ENCODE peak calls at places on chromosome 4, in nine cellular contexts. M is breast epithelium, H is IMR-90, E is Peyer's patch, P is HepG2, W is right lobe of liver, U is thyroid gland, B is testis, O is endothelial cell of umbilical vein. A is an unnamed sample.

GRCh38 chr4:23747131-23747752 is 142.6 kb downstream of the PPARGC1A start:
- DNase-seq in E (peak; percentile 90), H (no peak), O (no peak), B (no peak), W (no peak), M (no peak), U (no peak), P (no peak), A (no peak)

GRCh38 chr4:13541176-13541604 is 3.1 kb downstream of the NKX3-2 start:
- DNase-seq in B (no peak), O (no peak), P (no peak), U (no peak), H (no peak), M (no peak), W (no peak), E (no peak), A (no peak)

GRCh38 chr4:151690164-151690856 is 70.5 kb downstream of the GATB start:
- DNase-seq in W (no peak), B (no peak), P (no peak), H (peak; percentile 74), M (no peak), E (no peak), O (peak; percentile 75), U (peak; percentile 27), A (no peak)

GRCh38 chr4:38782452-38783108 is at the start of gene TLR10:
- DNase-seq in E (peak; percentile 83), W (peak; percentile 63), B (peak; percentile 37), U (peak; percentile 33), P (peak; percentile 20), H (peak; percentile 52), O (peak; percentile 56), M (no peak), A (peak; percentile 46)

GRCh38 chr4:112060212-112060611 is 85.0 kb upstream of the FAM241A start:
- DNase-seq in M (no peak), W (no peak), O (peak; percentile 59), H (peak; percentile 17), P (peak; percentile 7), E (no peak), B (no peak), U (no peak), A (no peak)

GRCh38 chr4:139641218-139641617 is 24.4 kb upstream of the MGST2 start:
- DNase-seq in M (no peak), U (no peak), P (peak; percentile 69), H (peak; percentile 71), W (no peak), O (no peak), B (no peak), E (no peak), A (no peak)

GRCh38 chr4:48275247-48275646 is 5.6 kb upstream of the TEC start:
- DNase-seq in U (no peak), O (no peak), B (no peak), E (no peak), W (no peak), P (peak; percentile 15), M (no peak), H (peak; percentile 35), A (no peak)

GRCh38 chr4:74418063-74418670 is 26.8 kb upstream of the AREG start:
- DNase-seq in U (no peak), H (peak; percentile 87), E (no peak), B (no peak), P (no peak), W (no peak), O (peak; percentile 95), M (no peak), A (no peak)

GRCh38 chr4:2906218-2906617 is 57.0 kb downstream of the NOP14 start:
- DNase-seq in P (no peak), H (no peak), O (no peak), M (no peak), B (no peak), W (no peak), E (no peak), U (no peak), A (no peak)

GRCh38 chr4:2907706-2908293 is 55.4 kb downstream of the NOP14 start:
- DNase-seq in O (no peak), B (no peak), H (no peak), U (no peak), P (peak; percentile 14), M (no peak), W (no peak), E (no peak), A (no peak)

GRCh38 chr4:2907226-2907625 is 56.0 kb downstream of the NOP14 start:
- DNase-seq in H (no peak), E (no peak), W (no peak), M (no peak), U (no peak), B (no peak), O (no peak), P (no peak), A (no peak)

GRCh38 chr4:2908686-2909085 is 54.5 kb downstream of the NOP14 start:
- DNase-seq in P (no peak), E (no peak), B (no peak), M (no peak), W (no peak), U (no peak), H (no peak), O (no peak), A (no peak)

GRCh38 chr4:2905544-2905943 is 57.7 kb downstream of the NOP14 start:
- DNase-seq in U (no peak), B (no peak), M (no peak), E (no peak), P (no peak), W (no peak), O (no peak), H (no peak), A (no peak)
- H3K36me3 ChIP-seq in U (peaks cover 48% of the 10 kb centered on the region), B (no peaks in the 10 kb centered on the region), M (peaks cover 5% of the 10 kb centered on the region), E (peaks cover 95% of the 10 kb centered on the region), P (peaks cover 33% of the 10 kb centered on the region), W (peaks cover 17% of the 10 kb centered on the region), O (peaks cover 52% of the 10 kb centered on the region), H (peaks cover 67% of the 10 kb centered on the region), A (peaks cover 92% of the 10 kb centered on the region)

GRCh38 chr4:3485011-3485881 is 22.1 kb downstream of the DOK7 start:
- DNase-seq in P (no peak), O (no peak), W (no peak), M (no peak), E (peak; percentile 87), H (no peak), B (no peak), U (no peak), A (no peak)

GRCh38 chr4:3482707-3483106 is 19.6 kb downstream of the DOK7 start:
- DNase-seq in B (no peak), E (no peak), H (no peak), W (no peak), M (no peak), P (no peak), O (no peak), U (no peak), A (no peak)

GRCh38 chr4:3485882-3486555 is 22.9 kb downstream of the DOK7 start:
- DNase-seq in O (no peak), H (no peak), W (no peak), B (no peak), P (no peak), U (no peak), M (no peak), E (no peak), A (peak; percentile 81)

GRCh38 chr4:3483471-3483921 is 20.4 kb downstream of the DOK7 start:
- DNase-seq in M (no peak), B (no peak), P (no peak), U (peak; percentile 16), H (no peak), E (no peak), O (no peak), W (no peak), A (no peak)

GRCh38 chr4:3484057-3484973 is 21.2 kb downstream of the DOK7 start:
- DNase-seq in U (peak; percentile 46), E (peak; percentile 77), P (peak; percentile 12), H (no peak), O (no peak), M (peak; percentile 67), W (no peak), B (no peak), A (peak; percentile 88)
- H3K27ac ChIP-seq in U (no peak overlapping the region), E (no peak overlapping the region), P (no peak overlapping the region), H (no peak overlapping the region), O (no peak overlapping the region), M (peak overlapping the region; percentile 62), W (no peak overlapping the region), B (no peak overlapping the region), A (no peak overlapping the region)

GRCh38 chr4:335515-335914 is 2.1 kb upstream of the ZNF141 start:
- DNase-seq in P (no peak), W (no peak), H (no peak), M (no peak), E (no peak), U (peak; percentile 20), B (peak; percentile 16), O (no peak), A (no peak)

GRCh38 chr4:336893-337142 is 796 bp upstream of the ZNF141 start:
- DNase-seq in H (no peak), P (no peak), W (peak; percentile 61), E (no peak), M (no peak), B (peak; percentile 59), U (peak; percentile 59), O (no peak), A (no peak)

GRCh38 chr4:337932-338758 is 531 bp downstream of the ZNF141 start:
- DNase-seq in B (peak; percentile 62), E (peak; percentile 59), W (no peak), M (no peak), P (no peak), O (no peak), U (peak; percentile 43), H (peak; percentile 36), A (peak; percentile 93)

GRCh38 chr4:337143-337931 is at the start of gene ZNF141:
- DNase-seq in U (peak; percentile 98), B (peak; percentile 99), H (peak; percentile 96), E (peak; percentile 98), O (peak; percentile 95), M (peak; percentile 97), P (no peak), W (peak; percentile 97), A (peak; percentile 97)

DNA sequence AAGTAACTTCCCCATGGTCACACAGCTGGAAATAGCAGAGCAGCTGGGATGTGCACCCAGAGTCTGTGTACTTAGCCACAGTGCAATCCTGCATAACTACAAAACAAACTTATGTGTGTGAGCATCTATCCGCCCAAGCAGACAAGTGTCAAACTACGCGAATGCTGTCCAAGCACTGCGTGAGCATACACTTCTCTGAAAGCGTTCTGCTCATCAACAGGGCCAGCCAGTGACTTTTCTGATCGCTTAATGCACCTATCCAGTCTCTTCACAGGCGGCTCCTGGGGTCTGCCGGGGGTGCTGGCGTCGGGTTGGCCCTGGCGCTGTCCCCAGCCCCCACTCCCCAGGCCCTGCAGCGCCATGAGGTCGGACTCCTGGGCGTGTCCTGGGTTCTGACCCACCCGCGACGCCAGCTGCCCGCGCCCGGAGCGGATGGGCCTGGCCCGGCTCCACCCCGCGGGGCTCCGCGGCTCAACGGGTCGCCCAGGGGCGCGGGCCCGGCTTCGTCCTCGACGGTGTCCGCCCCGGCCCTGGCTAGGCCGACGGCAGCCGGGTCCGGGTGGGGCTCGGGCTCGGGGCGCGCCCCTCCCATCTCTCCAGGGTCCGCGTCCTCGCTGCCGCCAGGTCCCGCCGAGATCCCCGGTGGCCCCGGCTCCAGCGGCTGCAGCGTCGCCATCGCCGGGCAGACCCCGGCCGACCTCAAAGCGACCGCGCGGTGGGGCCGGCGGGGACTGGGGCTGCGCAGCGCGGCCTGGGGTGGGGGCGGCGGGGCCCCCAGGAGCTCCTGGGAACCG is 1.3 kb upstream of the ZNF141 start:
- DNase-seq in H (no peak), E (peak; percentile 51), M (no peak), U (peak; percentile 52), B (peak; percentile 49), P (no peak), O (no peak), W (peak; percentile 47), A (peak; percentile 91)
- TF ChIP-seq POLR2A in H (no peak), E (no peak), M (no peak), U (peak; percentile 48), B (no peak), P (no peak), O (no peak), W (no peak), A (no peak)

GRCh38 chr4:163127621-163128020 is 39.1 kb downstream of the NAF1 start:
- DNase-seq in U (no peak), M (no peak), W (no peak), E (no peak), O (no peak), H (no peak), P (no peak), B (no peak), A (no peak)

DNA sequence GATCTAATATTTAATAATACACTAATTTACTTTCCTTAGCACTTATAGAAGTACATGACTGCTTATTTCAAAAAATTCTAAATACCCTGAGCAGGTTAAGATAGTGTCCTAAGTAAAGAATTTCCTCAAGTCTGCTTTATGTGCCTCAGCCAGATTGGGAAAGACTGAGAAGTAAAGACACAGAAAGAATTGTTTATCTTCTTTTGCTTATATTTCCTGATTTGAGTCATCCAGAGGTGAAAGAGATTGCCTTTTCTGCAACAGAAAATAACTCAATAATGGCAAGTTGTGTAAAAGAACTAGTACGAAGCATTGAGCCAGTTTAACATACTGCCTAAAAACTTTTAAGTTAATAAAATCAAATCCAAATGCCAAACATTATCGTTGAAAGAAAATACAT is 45.0 kb downstream of the NAF1 start:
- DNase-seq in H (peak; percentile 77), E (no peak), M (no peak), W (no peak), O (no peak), P (no peak), B (no peak), U (no peak), A (no peak)
- H3K36me3 ChIP-seq in H (peaks cover 6% of the 10 kb centered on the region), E (peaks cover 17% of the 10 kb centered on the region), M (no peaks in the 10 kb centered on the region), W (no peaks in the 10 kb centered on the region), O (no peaks in the 10 kb centered on the region), P (peaks cover 3% of the 10 kb centered on the region), B (no peaks in the 10 kb centered on the region), U (peaks cover 7% of the 10 kb centered on the region), A (peaks cover 7% of the 10 kb centered on the region)

A was measured in upper lobe of left lung.